ENCODE peak calls at places on chromosomes 11 and 22, in ten cellular contexts. X, L, Y, E, F, W, J, Z, H and M are unnamed samples.

GRCh38 chr11:3158131-3158591 is 6.9 kb downstream of the OSBPL5 start:
- DNase-seq in L (no peak), E (peak), Y (no peak), H (no peak), J (no peak), W (no peak), F (no peak), Z (no peak), X (no peak), M (no peak)

GRCh38 chr11:33668468-33668825 is 32.2 kb downstream of the C11orf91 start:
- DNase-seq in J (no peak), Y (peak), W (no peak), Z (no peak), L (no peak), F (no peak), E (no peak), H (no peak), X (no peak), M (peak)

GRCh38 chr11:110984147-110984546 is 261.4 kb upstream of the POU2AF2 start:
- DNase-seq in H (peak), L (no peak), E (no peak), Y (no peak), W (no peak), F (no peak), J (no peak), Z (no peak), X (no peak), M (no peak)

GRCh38 chr11:19075636-19076035 is 15.1 kb upstream of the MRGPRX2 start:
- DNase-seq in W (no peak), E (no peak), Y (no peak), F (no peak), L (no peak), H (no peak), J (no peak), X (no peak), Z (no peak), M (no peak)

GRCh38 chr11:67564230-67564629 is 19.4 kb upstream of the GSTP1 start:
- DNase-seq in F (no peak), H (no peak), X (no peak), J (no peak), L (no peak), Z (no peak), Y (no peak), E (no peak), W (peak), M (no peak)

GRCh38 chr22:22666307-22667091 is 22.1 kb downstream of the GGTLC2 start:
- DNase-seq in W (peak), H (peak), L (peak), X (no peak), Y (peak), Z (peak), F (no peak), E (no peak), J (no peak), M (no peak)

GRCh38 chr22:22210375-22210774 is 34.2 kb upstream of the VPREB1 start:
- DNase-seq in F (peak), L (peak), W (no peak), E (no peak), Y (no peak), X (no peak), J (no peak), H (peak), Z (peak), M (no peak)

GRCh38 chr11:7170431-7170830 is 81.3 kb upstream of the SYT9 start:
- DNase-seq in Y (peak), L (no peak), W (no peak), Z (no peak), H (no peak), J (no peak), E (no peak), X (no peak), F (no peak), M (no peak)

GRCh38 chr11:114307524-114308203 is 11.5 kb downstream of the NNMT start:
- DNase-seq in Z (no peak), H (peak), W (no peak), X (no peak), Y (no peak), E (peak), J (no peak), F (no peak), L (no peak), M (no peak)

GRCh38 chr22:29306175-29306829 is at the start of gene GAS2L1:
- DNase-seq in L (no peak), Y (peak), F (peak), X (peak), Z (peak), J (no peak), E (peak), H (peak), W (peak), M (peak)

GRCh38 chr11:46560300-46561025 is 33.4 kb downstream of the AMBRA1 start:
- DNase-seq in H (peak), Y (no peak), E (no peak), X (no peak), F (no peak), J (no peak), W (no peak), Z (no peak), L (no peak), M (no peak)

GRCh38 chr22:16937811-16938210 is 70.2 kb downstream of the GAB4 start:
- DNase-seq in Z (no peak), X (no peak), F (no peak), W (no peak), J (no peak), L (no peak), Y (no peak), H (no peak), E (no peak), M (no peak)

GRCh38 chr11:75214411-75214821 is 26.2 kb upstream of the TPBGL start:
- DNase-seq in Y (peak), X (peak), H (peak), Z (peak), F (peak), E (peak), L (peak), J (peak), W (peak), M (peak)

GRCh38 chr22:17754233-17754925 is 19.9 kb downstream of the BID start:
- DNase-seq in Y (no peak), Z (peak), H (no peak), F (no peak), J (no peak), E (no peak), W (peak), X (no peak), L (no peak), M (no peak)

GRCh38 chr11:84719935-84720577 is 907.1 kb downstream of the DLG2 start:
- DNase-seq in Y (peak), F (no peak), J (no peak), X (peak), W (peak), Z (no peak), L (no peak), H (no peak), E (peak), M (no peak)

GRCh38 chr11:70501026-70501901 is 102.9 kb downstream of the CTTN start:
- DNase-seq in L (no peak), J (no peak), Z (no peak), H (no peak), F (no peak), W (no peak), Y (no peak), X (peak), E (peak), M (no peak)

GRCh38 chr11:57567512-57568329 is at the start of gene UBE2L6:
- DNase-seq in W (peak), J (peak), L (peak), F (peak), X (peak), Y (peak), E (peak), H (peak), Z (peak), M (peak)

GRCh38 chr11:116869610-116870009 is 32.2 kb upstream of the APOA1 start:
- DNase-seq in F (no peak), Z (no peak), E (no peak), X (no peak), Y (no peak), J (no peak), W (no peak), H (no peak), L (no peak), M (no peak)

GRCh38 chr11:106395716-106396349 is 318.4 kb downstream of the AASDHPPT start:
- DNase-seq in W (peak), F (no peak), L (no peak), H (no peak), Z (no peak), E (no peak), J (no peak), X (no peak), Y (no peak), M (no peak)

GRCh38 chr11:17796154-17796553 is 61.6 kb downstream of the KCNC1 start:
- DNase-seq in F (no peak), J (no peak), Z (no peak), E (no peak), Y (no peak), H (no peak), W (no peak), X (no peak), L (no peak), M (no peak)

GRCh38 chr22:48827904-48828555 is 999.6 kb downstream of the BRD1 start:
- DNase-seq in E (no peak), L (no peak), H (no peak), W (peak), Z (no peak), Y (no peak), F (no peak), X (no peak), J (no peak), M (no peak)

GRCh38 chr11:134913999-134914590 is 502.1 kb upstream of the B3GAT1 start:
- DNase-seq in W (no peak), X (no peak), E (no peak), Y (no peak), F (peak), J (no peak), H (no peak), Z (no peak), L (no peak), M (no peak)

GRCh38 chr11:36711104-36711825 is 113.2 kb upstream of the RAG2 start:
- DNase-seq in Z (no peak), W (peak), Y (peak), X (no peak), E (no peak), H (no peak), F (no peak), J (no peak), L (no peak), M (no peak)

GRCh38 chr11:126345759-126346585 is 9.5 kb upstream of the ST3GAL4 start:
- DNase-seq in X (no peak), Y (no peak), W (peak), F (no peak), Z (no peak), L (no peak), J (no peak), H (peak), E (no peak), M (no peak)

GRCh38 chr22:27790396-27791216 is 10.9 kb downstream of the MN1 start:
- DNase-seq in W (no peak), L (no peak), J (no peak), E (no peak), H (no peak), Z (no peak), X (no peak), F (no peak), Y (peak), M (no peak)

GRCh38 chr11:111571829-111572501 is 30.3 kb upstream of the SIK2 start:
- DNase-seq in E (no peak), X (no peak), F (no peak), H (peak), Z (no peak), W (no peak), J (no peak), Y (no peak), L (no peak), M (no peak)

GRCh38 chr22:35452810-35453743 is 53.1 kb downstream of the MCM5 start:
- DNase-seq in Z (no peak), W (no peak), E (no peak), Y (no peak), J (no peak), X (peak), H (no peak), F (no peak), L (no peak), M (no peak)

GRCh38 chr11:94987378-94987777 is 13.9 kb downstream of the KDM4D start:
- DNase-seq in X (no peak), W (no peak), E (no peak), Z (no peak), L (no peak), J (no peak), F (no peak), H (no peak), Y (no peak), M (no peak)

GRCh38 chr22:20551805-20552449 is 44.5 kb downstream of the MED15 start:
- DNase-seq in J (no peak), X (no peak), H (peak), E (no peak), Y (no peak), Z (peak), L (peak), F (peak), W (no peak), M (no peak)

GRCh38 chr11:93541884-93542752 is 1.1 kb downstream of the SMCO4 start:
- DNase-seq in Z (peak), F (peak), E (peak), X (peak), L (peak), J (peak), Y (peak), H (peak), W (peak), M (peak)

GRCh38 chr11:69360606-69361005 is 66.7 kb downstream of the MYEOV start:
- DNase-seq in W (peak), Y (no peak), L (no peak), E (no peak), Z (peak), X (no peak), J (no peak), F (no peak), H (no peak), M (no peak)

GRCh38 chr22:46638601-46639431 is 18.6 kb downstream of the GRAMD4 start:
- DNase-seq in F (no peak), W (no peak), H (peak), Z (no peak), J (no peak), X (no peak), Y (no peak), E (no peak), L (no peak), M (no peak)

GRCh38 chr11:111976614-111977140 is 39.5 kb downstream of the DIXDC1 start:
- DNase-seq in W (no peak), H (peak), X (no peak), L (no peak), J (no peak), Z (no peak), E (no peak), F (no peak), Y (no peak), M (no peak)

GRCh38 chr11:73193251-73194033 is 24.6 kb upstream of the P2RY2 start:
- DNase-seq in Z (no peak), J (no peak), H (no peak), W (no peak), X (no peak), F (no peak), E (no peak), Y (no peak), L (no peak), M (no peak)

GRCh38 chr11:86097965-86098364 is 29.1 kb upstream of the PICALM start:
- DNase-seq in F (no peak), Z (no peak), W (no peak), L (no peak), J (no peak), H (no peak), Y (no peak), E (no peak), X (no peak), M (no peak)

GRCh38 chr11:103959279-103959930 is 77.0 kb upstream of the DDI1 start:
- DNase-seq in E (no peak), Y (no peak), J (no peak), W (no peak), X (no peak), F (no peak), L (no peak), Z (no peak), H (peak), M (no peak)